ENCODE peak calls at places on chromosomes 11 and 22, in nine cellular contexts. One of them, this sample, is unnamed.

GRCh38 chr11:70071996-70072395 is 6.1 kb upstream of the ANO1 start:
- DNase-seq in mammary epithelial cell: no peak
- DNase-seq in epithelial cell of esophagus: no peak
- DNase-seq in body of pancreas: no peak
- DNase-seq in AG04449: no peak
- DNase-seq in uterus: no peak
- DNase-seq in nephron progenitor cell: no peak
- DNase-seq in MCF 10A: no peak
- DNase-seq in cardiac muscle cell: no peak
- DNase-seq in this sample: no peak

GRCh38 chr11:45920531-45921477 is 1.7 kb upstream of the LARGE2 start:
- DNase-seq in mammary epithelial cell: no peak
- DNase-seq in epithelial cell of esophagus: no peak
- DNase-seq in body of pancreas: peak; percentile 2
- DNase-seq in AG04449: no peak
- DNase-seq in uterus: no peak
- DNase-seq in nephron progenitor cell: no peak
- DNase-seq in MCF 10A: no peak
- DNase-seq in cardiac muscle cell: no peak
- DNase-seq in this sample: no peak

GRCh38 chr22:46388647-46389046 is 53.1 kb downstream of the TRMU start:
- DNase-seq in mammary epithelial cell: no peak
- DNase-seq in epithelial cell of esophagus: no peak
- DNase-seq in body of pancreas: no peak
- DNase-seq in AG04449: no peak
- DNase-seq in uterus: no peak
- DNase-seq in nephron progenitor cell: no peak
- DNase-seq in MCF 10A: no peak
- DNase-seq in cardiac muscle cell: no peak
- DNase-seq in this sample: no peak

GRCh38 chr11:65718964-65719492 is 1.6 kb downstream of the RNASEH2C start:
- DNase-seq in mammary epithelial cell: peak; percentile 12
- DNase-seq in epithelial cell of esophagus: no peak
- DNase-seq in body of pancreas: peak; percentile 78
- DNase-seq in AG04449: no peak
- DNase-seq in uterus: no peak
- DNase-seq in nephron progenitor cell: no peak
- DNase-seq in MCF 10A: no peak
- DNase-seq in cardiac muscle cell: no peak
- DNase-seq in this sample: peak; percentile 11

GRCh38 chr11:119389611-119390254 is 8.2 kb upstream of the USP2 start:
- DNase-seq in mammary epithelial cell: no peak
- DNase-seq in epithelial cell of esophagus: peak; percentile 45
- DNase-seq in body of pancreas: no peak
- DNase-seq in AG04449: no peak
- DNase-seq in uterus: no peak
- DNase-seq in nephron progenitor cell: no peak
- DNase-seq in MCF 10A: no peak
- DNase-seq in cardiac muscle cell: no peak
- DNase-seq in this sample: no peak

GRCh38 chr11:16960250-16960649 is 54.0 kb downstream of the PLEKHA7 start:
- DNase-seq in mammary epithelial cell: no peak
- DNase-seq in epithelial cell of esophagus: no peak
- DNase-seq in body of pancreas: no peak
- DNase-seq in AG04449: no peak
- DNase-seq in uterus: no peak
- DNase-seq in nephron progenitor cell: no peak
- DNase-seq in MCF 10A: no peak
- DNase-seq in cardiac muscle cell: no peak
- DNase-seq in this sample: no peak

GRCh38 chr11:106399075-106399500 is 321.6 kb downstream of the AASDHPPT start:
- DNase-seq in mammary epithelial cell: peak; percentile 93
- DNase-seq in epithelial cell of esophagus: peak; percentile 96
- DNase-seq in body of pancreas: peak; percentile 33
- DNase-seq in AG04449: peak; percentile 99
- DNase-seq in uterus: peak; percentile 71
- DNase-seq in nephron progenitor cell: no peak
- DNase-seq in MCF 10A: peak; percentile 92
- DNase-seq in cardiac muscle cell: no peak
- DNase-seq in this sample: peak; percentile 99

GRCh38 chr11:66492161-66492865 is 12.1 kb downstream of the DPP3 start:
- DNase-seq in mammary epithelial cell: no peak
- DNase-seq in epithelial cell of esophagus: no peak
- DNase-seq in body of pancreas: no peak
- DNase-seq in AG04449: no peak
- DNase-seq in uterus: no peak
- DNase-seq in nephron progenitor cell: no peak
- DNase-seq in MCF 10A: no peak
- DNase-seq in cardiac muscle cell: no peak
- DNase-seq in this sample: no peak

GRCh38 chr22:21837184-21837979 is 30.1 kb downstream of the MAPK1 start:
- DNase-seq in mammary epithelial cell: peak; percentile 85
- DNase-seq in epithelial cell of esophagus: peak; percentile 80
- DNase-seq in body of pancreas: peak; percentile 18
- DNase-seq in AG04449: peak; percentile 54
- DNase-seq in uterus: peak; percentile 53
- DNase-seq in nephron progenitor cell: no peak
- DNase-seq in MCF 10A: peak; percentile 61
- DNase-seq in cardiac muscle cell: peak; percentile 62
- DNase-seq in this sample: peak; percentile 76

GRCh38 chr11:110951609-110952008 is 239.4 kb upstream of the ARHGAP20 start:
- DNase-seq in mammary epithelial cell: no peak
- DNase-seq in epithelial cell of esophagus: no peak
- DNase-seq in body of pancreas: no peak
- DNase-seq in AG04449: no peak
- DNase-seq in uterus: no peak
- DNase-seq in nephron progenitor cell: no peak
- DNase-seq in MCF 10A: no peak
- DNase-seq in cardiac muscle cell: no peak
- DNase-seq in this sample: no peak

GRCh38 chr11:47645500-47645899 is 3.1 kb upstream of the MTCH2 start:
- DNase-seq in mammary epithelial cell: no peak
- DNase-seq in epithelial cell of esophagus: no peak
- DNase-seq in body of pancreas: no peak
- DNase-seq in AG04449: no peak
- DNase-seq in uterus: no peak
- DNase-seq in nephron progenitor cell: no peak
- DNase-seq in MCF 10A: no peak
- DNase-seq in cardiac muscle cell: no peak
- DNase-seq in this sample: no peak

GRCh38 chr11:47646019-47646418 is 3.7 kb upstream of the MTCH2 start:
- DNase-seq in mammary epithelial cell: no peak
- DNase-seq in epithelial cell of esophagus: no peak
- DNase-seq in body of pancreas: no peak
- DNase-seq in AG04449: no peak
- DNase-seq in uterus: no peak
- DNase-seq in nephron progenitor cell: no peak
- DNase-seq in MCF 10A: no peak
- DNase-seq in cardiac muscle cell: no peak
- DNase-seq in this sample: no peak

GRCh38 chr11:47641585-47642098 is 717 bp downstream of the MTCH2 start:
- DNase-seq in mammary epithelial cell: peak; percentile 5
- DNase-seq in epithelial cell of esophagus: peak; percentile 14
- DNase-seq in body of pancreas: no peak
- DNase-seq in AG04449: no peak
- DNase-seq in uterus: no peak
- DNase-seq in nephron progenitor cell: no peak
- DNase-seq in MCF 10A: no peak
- DNase-seq in cardiac muscle cell: no peak
- DNase-seq in this sample: no peak

DNA sequence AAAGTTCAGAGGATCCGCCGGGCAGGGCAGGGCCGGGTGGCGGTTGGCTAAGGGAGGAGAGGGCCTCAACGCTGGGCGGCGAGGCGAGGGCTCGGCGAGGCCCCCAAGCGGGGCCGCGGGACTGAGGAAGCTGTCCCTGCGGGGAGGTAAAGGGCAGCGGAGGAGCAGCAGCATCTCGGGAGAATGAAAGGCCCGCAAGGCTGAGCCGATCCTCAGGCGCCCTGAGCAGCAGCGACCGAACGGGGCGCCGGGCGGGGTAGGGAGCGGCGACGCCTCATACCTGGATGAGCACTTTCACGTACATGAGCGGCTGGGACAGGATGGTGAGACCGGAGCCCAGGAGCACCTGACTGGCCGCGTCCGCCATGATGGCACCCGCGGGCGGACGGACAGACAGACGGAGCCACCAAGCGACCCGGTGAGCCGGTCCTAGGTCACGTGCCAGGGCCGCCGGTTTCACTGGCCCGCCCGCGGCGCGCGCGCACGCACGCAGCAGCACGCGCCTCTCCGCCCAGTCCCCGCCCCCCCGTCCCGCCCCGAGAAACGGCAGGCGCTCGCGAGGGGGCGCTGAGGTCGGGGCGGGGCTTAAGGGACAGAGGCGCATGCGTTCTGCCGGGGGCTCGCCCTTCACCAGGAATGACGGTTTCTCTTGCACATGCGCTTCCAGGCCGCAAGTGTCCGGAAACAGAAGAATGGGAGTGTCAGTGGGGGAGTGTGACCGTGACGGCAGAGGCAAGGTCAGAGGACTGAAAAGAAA is at the start of gene MTCH2:
- DNase-seq in mammary epithelial cell: peak; percentile 96
- DNase-seq in epithelial cell of esophagus: peak; percentile 98
- DNase-seq in body of pancreas: peak; percentile 97
- DNase-seq in AG04449: peak; percentile 80
- DNase-seq in uterus: peak; percentile 96
- DNase-seq in nephron progenitor cell: peak; percentile 96
- DNase-seq in MCF 10A: peak; percentile 97
- DNase-seq in cardiac muscle cell: peak; percentile 97
- DNase-seq in this sample: peak; percentile 98
- TF ChIP-seq CTCF in mammary epithelial cell: no peak
- TF ChIP-seq CTCF in epithelial cell of esophagus: peak; percentile 23
- TF ChIP-seq CTCF in body of pancreas: peak; percentile 36
- TF ChIP-seq CTCF in AG04449: peak; percentile 62
- TF ChIP-seq CTCF in uterus: peak; percentile 48
- TF ChIP-seq CTCF in nephron progenitor cell: no peak
- TF ChIP-seq CTCF in MCF 10A: no peak
- TF ChIP-seq CTCF in cardiac muscle cell: peak; percentile 16
- TF ChIP-seq CTCF in this sample: no peak

DNA sequence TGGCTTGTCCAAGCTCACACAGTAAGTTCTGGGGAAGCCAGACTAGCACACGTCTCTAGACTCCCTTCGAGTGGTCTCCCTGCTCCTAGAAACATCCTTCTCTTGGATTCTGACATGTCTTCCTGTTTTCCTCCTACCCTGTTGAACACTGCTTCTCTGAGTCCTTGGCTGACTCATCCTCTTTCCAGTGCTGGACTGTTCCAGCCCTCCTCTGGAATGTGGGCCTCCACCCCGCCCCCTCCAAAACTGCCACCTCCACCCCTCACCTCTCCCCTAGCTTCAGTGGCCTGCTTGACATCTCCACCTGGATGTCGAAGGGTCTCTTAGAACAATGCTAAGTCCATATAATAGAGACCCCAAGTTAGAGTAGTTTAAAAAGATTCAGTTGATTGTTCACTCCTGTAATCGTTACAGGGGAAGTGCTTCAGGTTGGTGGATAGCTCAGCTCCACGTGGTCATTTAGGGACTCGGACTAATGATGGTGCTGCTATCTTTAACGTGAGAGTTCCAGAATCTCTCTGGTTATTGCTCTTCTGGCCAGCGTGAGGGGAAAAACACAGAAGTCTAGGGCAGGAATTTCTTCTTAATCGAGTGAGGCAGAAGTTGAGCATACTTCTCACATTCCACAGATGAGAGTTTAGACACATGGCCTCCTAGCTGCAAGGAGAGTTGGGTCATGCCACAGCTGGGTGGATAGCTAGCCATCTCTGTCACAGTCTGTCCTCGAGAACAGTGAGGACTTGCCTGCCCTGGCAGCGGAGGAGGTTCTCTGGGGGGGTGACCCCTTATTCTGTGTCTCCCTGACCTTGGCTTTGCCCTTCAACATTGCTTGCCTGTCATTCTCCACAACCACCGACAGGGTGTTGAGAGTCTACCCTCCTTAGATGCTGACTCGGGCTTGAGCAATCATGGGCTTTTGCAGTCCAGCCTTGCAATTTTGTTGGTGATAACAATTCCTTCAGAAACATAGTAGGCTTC is 4.7 kb upstream of the C11orf96 start:
- DNase-seq in mammary epithelial cell: peak; percentile 69
- DNase-seq in epithelial cell of esophagus: peak; percentile 77
- DNase-seq in body of pancreas: no peak
- DNase-seq in AG04449: peak; percentile 59
- DNase-seq in uterus: no peak
- DNase-seq in nephron progenitor cell: no peak
- DNase-seq in MCF 10A: peak; percentile 60
- DNase-seq in cardiac muscle cell: no peak
- DNase-seq in this sample: peak; percentile 72
- TF ChIP-seq CTCF in mammary epithelial cell: no peak
- TF ChIP-seq CTCF in epithelial cell of esophagus: no peak
- TF ChIP-seq CTCF in body of pancreas: no peak
- TF ChIP-seq CTCF in AG04449: no peak
- TF ChIP-seq CTCF in uterus: no peak
- TF ChIP-seq CTCF in nephron progenitor cell: no peak
- TF ChIP-seq CTCF in MCF 10A: peak; percentile 10
- TF ChIP-seq CTCF in cardiac muscle cell: peak; percentile 37
- TF ChIP-seq CTCF in this sample: no peak

GRCh38 chr22:34344702-34345101 is 424.4 kb upstream of the LARGE1 start:
- DNase-seq in mammary epithelial cell: no peak
- DNase-seq in epithelial cell of esophagus: no peak
- DNase-seq in body of pancreas: no peak
- DNase-seq in AG04449: no peak
- DNase-seq in uterus: no peak
- DNase-seq in nephron progenitor cell: no peak
- DNase-seq in MCF 10A: no peak
- DNase-seq in cardiac muscle cell: peak; percentile 23
- DNase-seq in this sample: no peak
- TF ChIP-seq CTCF in mammary epithelial cell: no peak
- TF ChIP-seq CTCF in epithelial cell of esophagus: no peak
- TF ChIP-seq CTCF in body of pancreas: no peak
- TF ChIP-seq CTCF in AG04449: no peak
- TF ChIP-seq CTCF in uterus: no peak
- TF ChIP-seq CTCF in nephron progenitor cell: no peak
- TF ChIP-seq CTCF in MCF 10A: no peak
- TF ChIP-seq CTCF in cardiac muscle cell: no peak
- TF ChIP-seq CTCF in this sample: no peak

GRCh38 chr11:100329352-100329751 is 357.7 kb upstream of the ARHGAP42 start:
- DNase-seq in mammary epithelial cell: peak; percentile 51
- DNase-seq in epithelial cell of esophagus: peak; percentile 75
- DNase-seq in body of pancreas: no peak
- DNase-seq in AG04449: no peak
- DNase-seq in uterus: no peak
- DNase-seq in nephron progenitor cell: no peak
- DNase-seq in MCF 10A: peak; percentile 43
- DNase-seq in cardiac muscle cell: no peak
- DNase-seq in this sample: no peak

GRCh38 chr11:100328626-100329340 is 358.3 kb upstream of the ARHGAP42 start:
- DNase-seq in mammary epithelial cell: peak; percentile 87
- DNase-seq in epithelial cell of esophagus: peak; percentile 97
- DNase-seq in body of pancreas: no peak
- DNase-seq in AG04449: no peak
- DNase-seq in uterus: no peak
- DNase-seq in nephron progenitor cell: no peak
- DNase-seq in MCF 10A: peak; percentile 80
- DNase-seq in cardiac muscle cell: no peak
- DNase-seq in this sample: peak; percentile 58
- TF ChIP-seq CTCF in mammary epithelial cell: peak; percentile 4
- TF ChIP-seq CTCF in epithelial cell of esophagus: peak; percentile 23
- TF ChIP-seq CTCF in body of pancreas: no peak
- TF ChIP-seq CTCF in AG04449: no peak
- TF ChIP-seq CTCF in uterus: no peak
- TF ChIP-seq CTCF in nephron progenitor cell: no peak
- TF ChIP-seq CTCF in MCF 10A: no peak
- TF ChIP-seq CTCF in cardiac muscle cell: no peak
- TF ChIP-seq CTCF in this sample: peak; percentile 35

GRCh38 chr11:6618117-6619020 is 853 bp downstream of the TPP1 start:
- DNase-seq in mammary epithelial cell: peak; percentile 65
- DNase-seq in epithelial cell of esophagus: peak; percentile 48
- DNase-seq in body of pancreas: peak; percentile 57
- DNase-seq in AG04449: no peak
- DNase-seq in uterus: peak; percentile 89
- DNase-seq in nephron progenitor cell: no peak
- DNase-seq in MCF 10A: no peak
- DNase-seq in cardiac muscle cell: no peak
- DNase-seq in this sample: peak; percentile 91
- TF ChIP-seq CTCF in mammary epithelial cell: no peak
- TF ChIP-seq CTCF in epithelial cell of esophagus: no peak
- TF ChIP-seq CTCF in body of pancreas: no peak
- TF ChIP-seq CTCF in AG04449: peak; percentile 10
- TF ChIP-seq CTCF in uterus: no peak
- TF ChIP-seq CTCF in nephron progenitor cell: no peak
- TF ChIP-seq CTCF in MCF 10A: no peak
- TF ChIP-seq CTCF in cardiac muscle cell: peak; percentile 16
- TF ChIP-seq CTCF in this sample: peak; percentile 18